ENCODE peak calls at places on chromosomes 12 and 14, in four cellular contexts. L is GM19239, A is neuronal stem cell, P is non-pigmented ciliary epithelial cell. O is an unnamed sample.

GRCh38 chr12:63064080-63064479 is 86.9 kb downstream of the AVPR1A start:
- DNase-seq in P (peak), L (no peak), A (no peak), O (no peak)

GRCh38 chr12:15837141-15837781 is 44.9 kb upstream of the STRAP start:
- DNase-seq in L (no peak), A (no peak), P (no peak), O (no peak)

GRCh38 chr14:74207943-74208342 is 31.3 kb upstream of the VSX2 start:
- DNase-seq in A (no peak), P (no peak), L (no peak), O (no peak)

GRCh38 chr12:97396989-97397388 is 65.6 kb upstream of the RMST start:
- DNase-seq in A (peak), P (no peak), L (no peak), O (no peak)

GRCh38 chr12:55932546-55932919 is 1.6 kb downstream of the DGKA start:
- DNase-seq in P (no peak), A (no peak), L (no peak), O (peak)

GRCh38 chr12:69916541-69917270 is 91.7 kb downstream of the MYRFL start:
- DNase-seq in P (no peak), L (no peak), A (no peak), O (no peak)

GRCh38 chr14:95182379-95182778 is 25.1 kb upstream of the DICER1 start:
- DNase-seq in L (no peak), P (no peak), A (no peak), O (no peak)

GRCh38 chr14:102050625-102051024 is 36.2 kb downstream of the HSP90AA1 start:
- DNase-seq in L (no peak), A (no peak), P (no peak), O (no peak)

GRCh38 chr14:36816481-36816880 is 154.8 kb downstream of the PAX9 start:
- DNase-seq in A (no peak), L (no peak), P (no peak), O (no peak)

GRCh38 chr14:52040598-52040997 is 28.3 kb downstream of the NID2 start:
- DNase-seq in A (no peak), P (no peak), L (no peak), O (no peak)

GRCh38 chr14:34592623-34593022 is 37.3 kb downstream of the SNX6 start:
- DNase-seq in P (no peak), A (no peak), L (no peak), O (no peak)

GRCh38 chr14:62528296-62528695 is 517.0 kb downstream of the KCNH5 start:
- DNase-seq in L (no peak), P (no peak), A (no peak), O (no peak)

GRCh38 chr12:14949631-14950030 is 11.3 kb upstream of the ERP27 start:
- DNase-seq in L (no peak), A (no peak), P (no peak), O (no peak)

GRCh38 chr12:851913-852312 is 97.6 kb downstream of the RAD52 start:
- DNase-seq in P (no peak), L (no peak), A (no peak), O (no peak)

GRCh38 chr14:41285193-41285748 is 321.4 kb upstream of the LRFN5 start:
- DNase-seq in P (no peak), L (no peak), A (peak), O (no peak)

GRCh38 chr14:72906879-72907278 is 13.0 kb upstream of the DPF3 start:
- DNase-seq in L (no peak), P (no peak), A (no peak), O (no peak)

GRCh38 chr14:80653951-80654350 is 287.6 kb downstream of the CEP128 start:
- DNase-seq in P (no peak), L (no peak), A (no peak), O (no peak)

GRCh38 chr14:76333664-76334063 is 42.3 kb upstream of the ESRRB start:
- DNase-seq in P (no peak), A (no peak), L (no peak), O (no peak)

GRCh38 chr12:100755186-100755585 is 39.4 kb upstream of the ANO4 start:
- DNase-seq in L (no peak), A (no peak), P (no peak), O (no peak)

GRCh38 chr12:111596985-111597730 is 2.0 kb downstream of the ATXN2 start:
- DNase-seq in L (peak), P (no peak), A (peak), O (peak)

GRCh38 chr14:47557894-47558293 is 117.5 kb downstream of the MDGA2 start:
- DNase-seq in L (no peak), A (no peak), P (no peak), O (no peak)

GRCh38 chr14:74015178-74015577 is 3.9 kb downstream of the ENTPD5 start:
- DNase-seq in A (no peak), L (no peak), P (no peak), O (no peak)